ENCODE peak calls at places on chromosomes 7 and 10, in six cellular contexts. G, L, V, W, X and F are unnamed samples.

GRCh38 chr7:105808703-105809590 is 67.5 kb downstream of the ATXN7L1 start:
- DNase-seq in V (peak; percentile 78), W (peak; percentile 47), L (peak; percentile 51), X (no peak), G (no peak), F (no peak)

GRCh38 chr7:65438593-65438992 is 64.9 kb downstream of the ZNF92 start:
- DNase-seq in L (no peak), W (no peak), X (no peak), G (no peak), V (no peak), F (no peak)

GRCh38 chr7:77935652-77936348 is 137.2 kb downstream of the PHTF2 start:
- DNase-seq in L (no peak), X (no peak), V (peak; percentile 51), G (no peak), W (no peak), F (no peak)

GRCh38 chr7:6654842-6655610 is 17.9 kb downstream of the ZNF316 start:
- DNase-seq in W (no peak), G (no peak), V (no peak), L (no peak), X (no peak), F (no peak)

GRCh38 chr10:96152437-96152836 is 22.3 kb downstream of the ZNF518A start:
- DNase-seq in G (no peak), X (no peak), W (no peak), V (no peak), L (no peak), F (no peak)

GRCh38 chr10:21292763-21293517 is 232.5 kb downstream of the SKIDA1 start:
- DNase-seq in V (no peak), X (no peak), W (peak; percentile 80), G (peak; percentile 81), L (peak; percentile 64), F (peak; percentile 76)

GRCh38 chr10:132027423-132027983 is 38.2 kb upstream of the JAKMIP3 start:
- DNase-seq in X (no peak), W (no peak), G (no peak), L (peak; percentile 48), V (no peak), F (peak; percentile 38)

GRCh38 chr10:121281576-121281975 is 316.7 kb downstream of the FGFR2 start:
- DNase-seq in X (no peak), G (no peak), V (no peak), W (no peak), L (no peak), F (no peak)

GRCh38 chr10:12195281-12195602 is 449 bp downstream of the NUDT5 start:
- DNase-seq in V (no peak), G (no peak), W (no peak), L (no peak), X (no peak), F (no peak)

GRCh38 chr7:92485974-92486373 is 8.2 kb upstream of the ERVW-1 start:
- DNase-seq in L (no peak), W (no peak), V (no peak), X (no peak), G (no peak), F (no peak)

GRCh38 chr7:111312966-111313365 is 222.0 kb downstream of the LRRN3 start:
- DNase-seq in V (no peak), X (no peak), W (no peak), G (peak; percentile 9), L (no peak), F (no peak)

GRCh38 chr7:116669769-116670168 is 2.2 kb upstream of the MET start:
- DNase-seq in X (no peak), L (no peak), G (no peak), W (no peak), V (no peak), F (no peak)

GRCh38 chr7:29102554-29103151 is 43.7 kb downstream of the CPVL start:
- DNase-seq in L (peak; percentile 28), X (peak; percentile 43), W (peak; percentile 58), V (peak; percentile 73), G (peak; percentile 69), F (peak; percentile 34)

GRCh38 chr7:129612112-129613015 is 844 bp downstream of the NRF1 start:
- DNase-seq in V (peak; percentile 82), X (peak; percentile 49), W (peak; percentile 67), G (peak; percentile 48), L (no peak), F (no peak)

GRCh38 chr10:26909753-26910152 is 49.0 kb upstream of the ABI1 start:
- DNase-seq in X (no peak), L (no peak), V (no peak), G (no peak), W (no peak), F (no peak)

GRCh38 chr7:102843850-102844249 is 69.0 kb upstream of the LRRC17 start:
- DNase-seq in W (no peak), X (no peak), V (no peak), L (no peak), G (no peak), F (no peak)

GRCh38 chr10:84600947-84601346 is 272.6 kb downstream of the CCSER2 start:
- DNase-seq in L (no peak), W (no peak), V (no peak), X (no peak), G (no peak), F (no peak)

GRCh38 chr10:118971876-118972275 is 57.6 kb upstream of the NANOS1 start:
- DNase-seq in X (no peak), G (no peak), V (no peak), L (no peak), W (no peak), F (no peak)

GRCh38 chr7:134686782-134687181 is 40.1 kb downstream of the BPGM start:
- DNase-seq in L (no peak), W (no peak), X (no peak), G (no peak), V (no peak), F (no peak)

GRCh38 chr10:21399392-21400015 is 126.0 kb downstream of the SKIDA1 start:
- DNase-seq in X (peak; percentile 24), L (no peak), W (no peak), G (no peak), V (no peak), F (no peak)

GRCh38 chr7:102304668-102305067 is 18.0 kb downstream of the SH2B2 start:
- DNase-seq in V (no peak), X (no peak), L (no peak), G (no peak), W (no peak), F (no peak)